ENCODE peak calls at places on chromosomes 4 and X, in nine cellular contexts. V is GM19239; R is occipital lobe; D is thoracic aorta; L is activated T-helper 1 cell treated with anti-CD3 and anti-CD28 coated beads, Interleukin-12 subunit alpha, Interleukin-12 subunit beta, Interleukin-2, Interleukin-4 antibody, amounts not matched to agents 30 ng/mL and 10 ng/mL and 1 ng/mL, durations not matched to agents 14 hours and 24 hours and 36 hours; T is fibroblast of pulmonary artery; K is activated CD8-positive, alpha-beta T cell treated with anti-CD3 and anti-CD28 coated beads for 36 hours; Y is GM13977; G is NCI-H1436. C is an unnamed sample.

GRCh38 chrX:53445977-53446376 is 11.8 kb upstream of the HSD17B10 start:
- DNase-seq in V (no peak), R (no peak), D (no peak), L (no peak), T (peak), K (peak), Y (peak), G (peak), C (peak)

GRCh38 chrX:71910526-71911022 is at the start of gene NHSL2:
- DNase-seq in V (no peak), R (no peak), D (no peak), L (no peak), T (no peak), K (peak), Y (peak), G (peak), C (no peak)

GRCh38 chr4:152946460-152946859 is 10.3 kb downstream of the FHDC1 start:
- DNase-seq in V (no peak), R (no peak), D (no peak), L (no peak), T (no peak), K (no peak), Y (no peak), G (no peak), C (no peak)

GRCh38 chr4:145816091-145816490 is 122.5 kb downstream of the ZNF827 start:
- DNase-seq in V (no peak), R (no peak), D (no peak), L (no peak), T (no peak), K (no peak), Y (no peak), G (no peak), C (no peak)

GRCh38 chr4:122617597-122618593 is 3.0 kb downstream of the IL21 start:
- DNase-seq in V (no peak), R (no peak), D (no peak), L (no peak), T (peak), K (no peak), Y (no peak), G (no peak), C (no peak)

GRCh38 chr4:143358923-143359694 is 22.4 kb downstream of the GAB1 start:
- DNase-seq in V (peak), R (no peak), D (no peak), L (no peak), T (peak), K (peak), Y (peak), G (no peak), C (no peak)

GRCh38 chrX:123291623-123292022 is 107.5 kb downstream of the GRIA3 start:
- DNase-seq in V (no peak), R (no peak), D (no peak), L (no peak), T (no peak), K (no peak), Y (no peak), G (no peak), C (no peak)

GRCh38 chr4:18075823-18076433 is 54.4 kb upstream of the LCORL start:
- DNase-seq in V (no peak), R (no peak), D (no peak), L (peak), T (peak), K (peak), Y (no peak), G (no peak), C (no peak)

GRCh38 chrX:17744896-17745523 is 7.7 kb downstream of the SCML1 start:
- DNase-seq in V (no peak), R (no peak), D (no peak), L (no peak), T (no peak), K (no peak), Y (no peak), G (no peak), C (no peak)

GRCh38 chr4:48483777-48484493 is 792 bp downstream of the SLC10A4 start:
- DNase-seq in V (no peak), R (no peak), D (no peak), L (no peak), T (no peak), K (no peak), Y (no peak), G (peak), C (no peak)

GRCh38 chr4:184165291-184165690 is 52.4 kb downstream of the ENPP6 start:
- DNase-seq in V (no peak), R (no peak), D (no peak), L (no peak), T (no peak), K (peak), Y (no peak), G (no peak), C (no peak)

GRCh38 chr4:2064276-2064991 is 5.3 kb downstream of the NAT8L start:
- DNase-seq in V (no peak), R (no peak), D (no peak), L (no peak), T (no peak), K (no peak), Y (no peak), G (no peak), C (no peak)

GRCh38 chr4:87044511-87045369 is 109.9 kb downstream of the AFF1 start:
- DNase-seq in V (no peak), R (no peak), D (no peak), L (no peak), T (peak), K (no peak), Y (no peak), G (no peak), C (no peak)

GRCh38 chr4:167642250-167642649 is 408.0 kb upstream of the SPOCK3 start:
- DNase-seq in V (no peak), R (no peak), D (no peak), L (no peak), T (peak), K (no peak), Y (no peak), G (no peak), C (no peak)

C was measured in dorsolateral prefrontal cortex.